ENCODE peak calls at places on chromosomes 13 and 19, in four cellular contexts. One of them, this sample, is unnamed.

GRCh38 chr19:58538257-58539168 is 5.4 kb upstream of the TRIM28 start:
- DNase-seq in A549: no peak
- DNase-seq in sigmoid colon: peak
- DNase-seq in transverse colon: no peak
- DNase-seq in this sample: no peak

GRCh38 chr19:32018014-32018413 is 327.4 kb upstream of the ZNF507 start:
- DNase-seq in A549: no peak
- DNase-seq in sigmoid colon: peak
- DNase-seq in transverse colon: peak
- DNase-seq in this sample: peak

GRCh38 chr13:79227418-79227817 is 178.6 kb downstream of the RBM26 start:
- DNase-seq in A549: no peak
- DNase-seq in sigmoid colon: no peak
- DNase-seq in transverse colon: no peak
- DNase-seq in this sample: no peak

GRCh38 chr19:17281391-17282304 is at the start of gene ANKLE1:
- DNase-seq in A549: no peak
- DNase-seq in sigmoid colon: no peak
- DNase-seq in transverse colon: peak
- DNase-seq in this sample: no peak

GRCh38 chr13:95403349-95404140 is 102.3 kb upstream of the ABCC4 start:
- DNase-seq in A549: no peak
- DNase-seq in sigmoid colon: no peak
- DNase-seq in transverse colon: no peak
- DNase-seq in this sample: no peak

GRCh38 chr19:48726573-48726972 is 7.0 kb upstream of the MAMSTR start:
- DNase-seq in A549: peak
- DNase-seq in sigmoid colon: no peak
- DNase-seq in transverse colon: no peak
- DNase-seq in this sample: no peak

GRCh38 chr13:94419304-94419943 is 60.1 kb downstream of the DCT start:
- DNase-seq in A549: no peak
- DNase-seq in sigmoid colon: no peak
- DNase-seq in transverse colon: no peak
- DNase-seq in this sample: no peak

GRCh38 chr19:15285896-15286591 is 46.3 kb downstream of the BRD4 start:
- DNase-seq in A549: no peak
- DNase-seq in sigmoid colon: no peak
- DNase-seq in transverse colon: no peak
- DNase-seq in this sample: no peak

GRCh38 chr19:55080121-55080914 is 4.6 kb downstream of the EPS8L1 start:
- DNase-seq in A549: peak
- DNase-seq in sigmoid colon: no peak
- DNase-seq in transverse colon: peak
- DNase-seq in this sample: no peak

GRCh38 chr19:58059003-58059671 is at the start of gene ZNF135:
- DNase-seq in A549: no peak
- DNase-seq in sigmoid colon: peak
- DNase-seq in transverse colon: peak
- DNase-seq in this sample: peak

GRCh38 chr19:39987596-39987995 is 9.3 kb upstream of the ZNF546 start:
- DNase-seq in A549: no peak
- DNase-seq in sigmoid colon: no peak
- DNase-seq in transverse colon: no peak
- DNase-seq in this sample: no peak

GRCh38 chr13:81480634-81481033 is 1139.7 kb upstream of the SPRY2 start:
- DNase-seq in A549: peak
- DNase-seq in sigmoid colon: no peak
- DNase-seq in transverse colon: no peak
- DNase-seq in this sample: no peak

GRCh38 chr19:3507371-3508120 is 1.4 kb downstream of the FZR1 start:
- DNase-seq in A549: no peak
- DNase-seq in sigmoid colon: no peak
- DNase-seq in transverse colon: peak
- DNase-seq in this sample: no peak

GRCh38 chr19:15323496-15324235 is 8.7 kb downstream of the BRD4 start:
- DNase-seq in A549: no peak
- DNase-seq in sigmoid colon: peak
- DNase-seq in transverse colon: peak
- DNase-seq in this sample: peak

GRCh38 chr19:21474671-21475181 is 30.7 kb upstream of the ZNF429 start:
- DNase-seq in A549: no peak
- DNase-seq in sigmoid colon: peak
- DNase-seq in transverse colon: peak
- DNase-seq in this sample: peak

GRCh38 chr19:40974633-40975037 is 16.4 kb upstream of the CYP2B6 start:
- DNase-seq in A549: peak
- DNase-seq in sigmoid colon: peak
- DNase-seq in transverse colon: peak
- DNase-seq in this sample: peak

GRCh38 chr13:106416645-106417044 is 118.8 kb downstream of the EFNB2 start:
- DNase-seq in A549: no peak
- DNase-seq in sigmoid colon: no peak
- DNase-seq in transverse colon: no peak
- DNase-seq in this sample: no peak

GRCh38 chr19:14974488-14974887 is 5.2 kb downstream of the SLC1A6 start:
- DNase-seq in A549: no peak
- DNase-seq in sigmoid colon: no peak
- DNase-seq in transverse colon: no peak
- DNase-seq in this sample: no peak

GRCh38 chr13:26784704-26785639 is 24.4 kb upstream of the GPR12 start:
- DNase-seq in A549: no peak
- DNase-seq in sigmoid colon: no peak
- DNase-seq in transverse colon: peak
- DNase-seq in this sample: peak

GRCh38 chr19:20247016-20247683 is 80.1 kb downstream of the ZNF486 start:
- DNase-seq in A549: no peak
- DNase-seq in sigmoid colon: no peak
- DNase-seq in transverse colon: no peak
- DNase-seq in this sample: no peak

GRCh38 chr13:99281811-99282263 is 23.7 kb upstream of the GPR18 start:
- DNase-seq in A549: no peak
- DNase-seq in sigmoid colon: peak
- DNase-seq in transverse colon: peak
- DNase-seq in this sample: peak

GRCh38 chr13:77443511-77443910 is 92.0 kb upstream of the SCEL start:
- DNase-seq in A549: no peak
- DNase-seq in sigmoid colon: no peak
- DNase-seq in transverse colon: no peak
- DNase-seq in this sample: no peak

GRCh38 chr13:77448689-77449088 is 86.8 kb upstream of the SCEL start:
- DNase-seq in A549: no peak
- DNase-seq in sigmoid colon: no peak
- DNase-seq in transverse colon: peak
- DNase-seq in this sample: no peak

GRCh38 chr13:77449265-77449664 is 86.2 kb upstream of the SCEL start:
- DNase-seq in A549: no peak
- DNase-seq in sigmoid colon: no peak
- DNase-seq in transverse colon: no peak
- DNase-seq in this sample: no peak
- H3K4me3 ChIP-seq in A549: no peak
- H3K4me3 ChIP-seq in sigmoid colon: no peak
- H3K4me3 ChIP-seq in transverse colon: no peak
- H3K4me3 ChIP-seq in this sample: no peak

GRCh38 chr13:46035066-46035465 is 17.5 kb downstream of the ZC3H13 start:
- DNase-seq in A549: no peak
- DNase-seq in sigmoid colon: no peak
- DNase-seq in transverse colon: no peak
- DNase-seq in this sample: no peak
- TF ChIP-seq EP300 in A549: no peak
- TF ChIP-seq EP300 in sigmoid colon: no peak
- TF ChIP-seq EP300 in transverse colon: no peak
- TF ChIP-seq EP300 in this sample: no peak

GRCh38 chr13:111153977-111154332 is 38.8 kb downstream of the ARHGEF7 start:
- DNase-seq in A549: no peak
- DNase-seq in sigmoid colon: peak
- DNase-seq in transverse colon: peak
- DNase-seq in this sample: peak
- TF ChIP-seq CTCF in A549: no peak
- TF ChIP-seq CTCF in sigmoid colon: peak
- TF ChIP-seq CTCF in transverse colon: peak
- TF ChIP-seq CTCF in this sample: peak

GRCh38 chr13:36673352-36673751 is 468 bp upstream of the SERTM1 start:
- DNase-seq in A549: no peak
- DNase-seq in sigmoid colon: no peak
- DNase-seq in transverse colon: no peak
- DNase-seq in this sample: no peak

GRCh38 chr13:36674337-36675212 is 755 bp downstream of the SERTM1 start:
- DNase-seq in A549: no peak
- DNase-seq in sigmoid colon: no peak
- DNase-seq in transverse colon: no peak
- DNase-seq in this sample: no peak

GRCh38 chr13:36675213-36675536 is 1.4 kb downstream of the SERTM1 start:
- DNase-seq in A549: no peak
- DNase-seq in sigmoid colon: no peak
- DNase-seq in transverse colon: no peak
- DNase-seq in this sample: no peak

DNA sequence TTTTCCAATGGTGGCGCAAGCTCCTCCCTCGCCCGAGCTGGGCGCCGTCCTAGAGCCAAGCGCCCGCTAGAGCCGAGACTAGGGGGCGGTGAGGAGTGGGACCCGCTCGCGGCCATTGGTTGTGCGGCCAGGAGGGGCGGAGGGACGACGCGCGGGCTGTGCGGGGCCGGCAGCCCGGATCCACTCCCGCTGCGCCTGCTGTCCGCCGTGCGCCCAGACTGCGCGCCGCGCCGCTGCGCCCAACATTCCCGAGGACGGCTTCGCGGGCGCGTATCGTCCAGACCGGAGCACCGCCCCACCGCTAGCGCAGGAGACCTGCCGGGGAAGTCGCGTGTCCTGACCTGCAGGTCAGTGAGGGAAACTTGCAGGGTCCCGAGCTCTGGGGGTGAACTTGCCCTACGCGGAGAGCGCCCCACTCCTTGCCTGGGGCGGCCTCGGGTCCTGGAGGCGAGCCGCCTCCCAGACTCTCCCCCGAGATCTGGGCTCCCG is at the start of gene SERTM1:
- DNase-seq in A549: peak
- DNase-seq in sigmoid colon: no peak
- DNase-seq in transverse colon: no peak
- DNase-seq in this sample: no peak
- H3K4me3 ChIP-seq in A549: no peak
- H3K4me3 ChIP-seq in sigmoid colon: peak
- H3K4me3 ChIP-seq in transverse colon: no peak
- H3K4me3 ChIP-seq in this sample: peak

DNA sequence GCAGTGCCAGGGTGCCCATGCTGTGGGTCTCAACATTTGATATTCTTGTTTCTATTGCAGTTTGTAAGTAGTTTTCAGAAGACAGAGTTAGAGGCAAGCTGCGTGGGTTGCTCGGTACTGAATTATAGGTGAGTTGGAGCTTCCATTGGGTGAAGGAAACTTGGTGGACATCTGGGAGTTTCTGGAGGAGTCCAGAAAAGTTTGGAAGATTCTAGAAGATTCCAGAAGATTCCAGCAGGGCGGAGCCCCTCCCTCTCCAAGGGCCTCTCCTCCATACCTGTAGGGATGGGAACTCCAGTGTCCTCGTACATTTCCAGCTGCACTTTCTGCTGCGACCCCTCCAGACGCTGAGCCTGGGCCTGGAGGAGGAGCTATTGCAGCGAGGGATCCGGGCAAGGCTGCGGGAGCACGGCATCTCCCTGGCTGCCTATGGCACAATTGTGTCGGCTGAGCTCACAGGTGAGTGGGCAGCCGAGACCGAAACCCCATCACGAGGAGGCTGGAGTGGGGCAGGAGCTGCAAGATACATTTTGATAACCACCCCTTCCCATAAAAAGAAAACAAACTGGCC is 28.6 kb downstream of the TIMM13 start:
- DNase-seq in A549: no peak
- DNase-seq in sigmoid colon: no peak
- DNase-seq in transverse colon: no peak
- DNase-seq in this sample: no peak
- TF ChIP-seq EP300 in A549: no peak
- TF ChIP-seq EP300 in sigmoid colon: no peak
- TF ChIP-seq EP300 in transverse colon: no peak
- TF ChIP-seq EP300 in this sample: no peak

GRCh38 chr13:66714795-66715194 is 515.3 kb downstream of the PCDH9 start:
- DNase-seq in A549: no peak
- DNase-seq in sigmoid colon: no peak
- DNase-seq in transverse colon: no peak
- DNase-seq in this sample: no peak
- TF ChIP-seq CTCF in A549: no peak
- TF ChIP-seq CTCF in sigmoid colon: no peak
- TF ChIP-seq CTCF in transverse colon: no peak
- TF ChIP-seq CTCF in this sample: no peak

GRCh38 chr13:39281539-39282150 is 243.4 kb downstream of the NHLRC3 start:
- DNase-seq in A549: no peak
- DNase-seq in sigmoid colon: no peak
- DNase-seq in transverse colon: no peak
- DNase-seq in this sample: no peak
- H3K4me3 ChIP-seq in A549: no peak
- H3K4me3 ChIP-seq in sigmoid colon: no peak
- H3K4me3 ChIP-seq in transverse colon: no peak
- H3K4me3 ChIP-seq in this sample: no peak

This sample was measured in tibial nerve.